ENCODE peak calls at places on chromosome 19, in ten cellular contexts. G is tibial nerve, M is SK-N-SH, L is A549, V is ovary, P is sigmoid colon, I is esophagus muscularis mucosa, F is transverse colon, A is stomach, R is K562. Q is an unnamed sample.

GRCh38 chr19:3656073-3656746 is 29.6 kb upstream of the CACTIN start:
- DNase-seq in G (no peak), I (no peak), M (no peak), P (no peak), F (no peak), L (no peak), R (no peak), V (no peak), A (no peak), Q (no peak)

GRCh38 chr19:12769689-12770088 is 5.7 kb downstream of the HOOK2 start:
- DNase-seq in L (no peak), M (no peak), R (peak; percentile 35), V (no peak), F (peak; percentile 66), G (no peak), A (peak; percentile 54), I (no peak), P (no peak), Q (no peak)

GRCh38 chr19:54482889-54483288 is 9.8 kb upstream of the CDC42EP5 start:
- DNase-seq in G (no peak), P (no peak), M (no peak), R (no peak), I (no peak), L (no peak), F (no peak), A (no peak), V (no peak), Q (no peak)

GRCh38 chr19:13795595-13796300 is 505 bp downstream of the ZSWIM4 start:
- DNase-seq in L (peak; percentile 20), P (no peak), V (no peak), I (no peak), M (peak; percentile 56), R (peak; percentile 73), G (no peak), F (no peak), A (no peak), Q (no peak)

GRCh38 chr19:21410166-21410565 is 13.2 kb downstream of the ZNF493 start:
- DNase-seq in V (no peak), L (no peak), R (no peak), A (no peak), F (no peak), P (no peak), G (no peak), I (no peak), M (no peak), Q (no peak)

GRCh38 chr19:5250127-5250659 is 90.4 kb downstream of the PTPRS start:
- DNase-seq in I (no peak), V (peak; percentile 50), R (no peak), L (no peak), M (no peak), P (peak; percentile 92), G (no peak), A (no peak), F (peak; percentile 28), Q (no peak)

GRCh38 chr19:6224308-6224675 is 55.5 kb downstream of the MLLT1 start:
- DNase-seq in I (no peak), M (no peak), G (no peak), A (peak; percentile 46), R (no peak), P (no peak), F (no peak), V (no peak), L (no peak), Q (no peak)

GRCh38 chr19:42468273-42468796 is 25.6 kb upstream of the CXCL17 start:
- DNase-seq in L (no peak), P (no peak), F (peak; percentile 68), G (no peak), A (no peak), R (no peak), V (no peak), I (no peak), M (no peak), Q (no peak)

GRCh38 chr19:48635263-48635965 is 1.8 kb downstream of the DBP start:
- DNase-seq in M (peak; percentile 89), G (peak; percentile 76), R (peak; percentile 88), A (peak; percentile 75), V (peak; percentile 85), L (peak; percentile 74), F (peak; percentile 82), I (no peak), P (peak; percentile 88), Q (no peak)

GRCh38 chr19:48637948-48638830 is 1.0 kb upstream of the DBP start:
- DNase-seq in M (peak; percentile 93), G (peak; percentile 81), V (peak; percentile 88), F (peak; percentile 88), I (peak; percentile 98), L (peak; percentile 87), R (peak; percentile 77), P (peak; percentile 96), A (peak; percentile 83), Q (peak; percentile 92)

GRCh38 chr19:48637449-48637947 is 319 bp upstream of the DBP start:
- DNase-seq in R (peak; percentile 83), L (peak; percentile 100), G (peak; percentile 99), I (peak; percentile 100), F (peak; percentile 99), M (peak; percentile 91), P (peak; percentile 100), V (peak; percentile 100), A (peak; percentile 99), Q (peak; percentile 100)

GRCh38 chr19:48635966-48636858 is 967 bp downstream of the DBP start:
- DNase-seq in I (no peak), R (no peak), P (peak; percentile 78), M (no peak), A (no peak), G (no peak), L (no peak), V (peak; percentile 75), F (peak; percentile 63), Q (peak; percentile 81)

GRCh38 chr19:48636859-48637448 is at the start of gene DBP:
- DNase-seq in G (no peak), A (peak; percentile 45), F (peak; percentile 62), M (peak; percentile 61), L (peak; percentile 79), R (no peak), P (no peak), V (peak; percentile 76), I (no peak), Q (no peak)
- TF ChIP-seq EP300 in G (no peak), A (no peak), F (no peak), M (no peak), L (no peak), R (no peak), P (no peak), V (no peak), I (no peak), Q (no peak)

GRCh38 chr19:1452802-1453524 is 3.0 kb downstream of the APC2 start:
- DNase-seq in V (no peak), F (no peak), R (no peak), G (no peak), A (no peak), L (no peak), P (no peak), M (no peak), I (no peak), Q (no peak)

GRCh38 chr19:1455336-1456120 is 5.6 kb downstream of the APC2 start:
- DNase-seq in G (no peak), V (peak; percentile 58), P (no peak), F (peak; percentile 83), I (no peak), R (peak; percentile 97), M (peak; percentile 94), L (peak; percentile 56), A (peak; percentile 67), Q (no peak)

GRCh38 chr19:1451916-1452801 is 2.2 kb downstream of the APC2 start:
- DNase-seq in V (no peak), R (no peak), I (no peak), L (no peak), A (no peak), P (no peak), G (no peak), M (peak; percentile 86), F (no peak), Q (no peak)

GRCh38 chr19:1455002-1455335 is 5.0 kb downstream of the APC2 start:
- DNase-seq in R (no peak), A (peak; percentile 54), L (no peak), V (no peak), G (no peak), M (no peak), F (no peak), I (no peak), P (no peak), Q (no peak)

GRCh38 chr19:1453525-1454371 is 3.8 kb downstream of the APC2 start:
- DNase-seq in L (no peak), M (peak; percentile 75), F (no peak), I (no peak), A (no peak), R (no peak), G (peak; percentile 20), V (no peak), P (no peak), Q (no peak)
- TF ChIP-seq EP300 in L (no peak), M (no peak), F (no peak), I (no peak), A (no peak), R (no peak), G (peak; percentile 50), V (no peak), P (no peak), Q (no peak)

DNA sequence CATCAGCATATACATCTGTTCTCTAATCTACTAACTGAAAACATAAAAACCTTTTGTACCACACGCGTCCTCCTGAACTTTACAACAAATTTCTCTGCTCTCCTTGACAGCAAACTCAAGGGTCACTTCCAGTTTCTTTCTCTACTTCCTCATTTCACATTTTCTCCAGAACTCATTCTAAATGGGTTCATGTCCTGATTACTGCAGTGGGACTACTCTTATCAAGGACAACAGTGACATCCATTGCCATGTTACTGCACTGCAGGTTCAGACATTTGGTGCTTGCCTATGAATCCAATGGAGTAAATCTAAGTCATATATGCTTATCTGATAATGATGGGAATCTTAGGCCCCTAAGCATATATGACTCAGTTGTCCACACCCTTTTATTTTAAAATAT is 35.3 kb downstream of the FPR3 start:
- DNase-seq in F (no peak), M (no peak), L (no peak), G (no peak), P (no peak), R (no peak), A (no peak), I (no peak), V (no peak), Q (no peak)
- TF ChIP-seq EP300 in F (no peak), M (no peak), L (no peak), G (no peak), P (no peak), R (no peak), A (no peak), I (no peak), V (no peak), Q (no peak)

GRCh38 chr19:47020132-47020805 is 632 bp downstream of the NPAS1 start:
- DNase-seq in A (no peak), I (no peak), F (no peak), G (no peak), L (no peak), M (peak; percentile 56), R (peak; percentile 51), P (no peak), V (no peak), Q (no peak)

GRCh38 chr19:47021536-47022139 is 2.0 kb downstream of the NPAS1 start:
- DNase-seq in V (no peak), A (no peak), P (no peak), M (peak; percentile 69), R (peak; percentile 42), G (no peak), F (no peak), I (no peak), L (no peak), Q (no peak)

GRCh38 chr19:47018923-47019322 is 714 bp upstream of the NPAS1 start:
- DNase-seq in M (no peak), R (no peak), I (peak; percentile 82), L (no peak), A (no peak), V (no peak), P (no peak), G (no peak), F (no peak), Q (no peak)

GRCh38 chr19:47020992-47021496 is 1.4 kb downstream of the NPAS1 start:
- DNase-seq in A (no peak), R (peak; percentile 70), M (peak; percentile 65), L (no peak), G (no peak), V (no peak), P (no peak), F (no peak), I (no peak), Q (no peak)

GRCh38 chr19:47019431-47020041 is at the start of gene NPAS1:
- DNase-seq in I (peak; percentile 88), V (no peak), A (no peak), F (no peak), R (peak; percentile 83), G (no peak), L (no peak), P (no peak), M (peak; percentile 75), Q (no peak)
- TF ChIP-seq EP300 in I (no peak), V (no peak), A (no peak), F (no peak), R (no peak), G (no peak), L (no peak), P (no peak), M (no peak), Q (no peak)